ENCODE peak calls at places on chromosomes 11 and 22, in seven cellular contexts. R is astrocyte of the spinal cord; P is H54; U is brain microvascular endothelial cell; Z is stimulated activated CD4-positive, alpha-beta T cell treated with anti-CD3 and anti-CD28 coated beads, Interleukin-1b, Interleukin-23, amount 100 ng/mL, for 24 hours; K is fibroblast of the conjunctiva; D is tibial nerve. N is an unnamed sample.

GRCh38 chr22:28885939-28886338 is 2.6 kb downstream of the ZNRF3 start:
- DNase-seq in P (no peak), K (no peak), R (peak; percentile 26), D (no peak), U (no peak), Z (no peak), N (no peak)

GRCh38 chr11:117618273-117618672 is 178.7 kb downstream of the DSCAML1 start:
- DNase-seq in Z (no peak), K (no peak), P (no peak), R (no peak), U (no peak), D (no peak), N (no peak)

GRCh38 chr11:45102361-45102809 is 44.1 kb upstream of the PRDM11 start:
- DNase-seq in R (no peak), P (no peak), D (no peak), Z (no peak), U (no peak), K (no peak), N (no peak)

GRCh38 chr22:19810381-19811141 is 44.1 kb downstream of the GNB1L start:
- DNase-seq in K (peak; percentile 20), P (no peak), U (peak; percentile 32), Z (no peak), D (peak; percentile 6), R (peak; percentile 89), N (peak; percentile 51)

GRCh38 chr11:111548542-111548941 is 8.0 kb downstream of the LAYN start:
- DNase-seq in K (no peak), R (no peak), D (no peak), Z (no peak), U (no peak), P (no peak), N (no peak)

GRCh38 chr11:9574806-9575530 is 1.5 kb downstream of the WEE1 start:
- DNase-seq in P (peak; percentile 71), K (peak; percentile 82), D (peak; percentile 20), R (peak; percentile 89), U (peak; percentile 83), Z (no peak), N (peak; percentile 88)

GRCh38 chr11:68750197-68750987 is 928 bp downstream of the TESMIN start:
- DNase-seq in K (no peak), P (no peak), R (no peak), D (no peak), U (no peak), Z (no peak), N (no peak)

GRCh38 chr11:63614136-63614664 is at the start of gene PLAAT3:
- DNase-seq in D (peak; percentile 66), U (no peak), K (no peak), Z (no peak), R (peak; percentile 42), P (peak; percentile 67), N (peak; percentile 92)

GRCh38 chr22:37918149-37918548 is 12.1 kb downstream of the MICALL1 start:
- DNase-seq in Z (no peak), R (no peak), U (no peak), K (no peak), P (no peak), D (no peak), N (no peak)

GRCh38 chr11:74671520-74672196 is 59.6 kb downstream of the CHRDL2 start:
- DNase-seq in R (peak; percentile 45), K (no peak), Z (no peak), D (no peak), P (no peak), U (peak; percentile 48), N (no peak)

GRCh38 chr22:45644714-45645113 is 26.9 kb upstream of the ATXN10 start:
- DNase-seq in U (no peak), R (no peak), D (no peak), P (no peak), Z (no peak), K (no peak), N (no peak)

GRCh38 chr11:2929511-2929879 is 275 bp upstream of the PHLDA2 start:
- DNase-seq in U (peak; percentile 56), Z (no peak), P (peak; percentile 82), D (no peak), K (no peak), R (peak; percentile 83), N (no peak)

GRCh38 chr11:114892381-114893197 is 214.3 kb downstream of the NXPE2 start:
- DNase-seq in P (peak; percentile 6), D (no peak), Z (no peak), K (no peak), R (no peak), U (no peak), N (no peak)

GRCh38 chr11:61974766-61975631 is 7.6 kb upstream of the FTH1 start:
- DNase-seq in R (no peak), Z (no peak), P (no peak), D (no peak), U (no peak), K (no peak), N (peak; percentile 81)

GRCh38 chr11:112159098-112159761 is 4.7 kb downstream of the IL18 start:
- DNase-seq in D (no peak), Z (no peak), K (no peak), U (no peak), R (no peak), P (no peak), N (no peak)

GRCh38 chr22:40751250-40751649 is 67.9 kb downstream of the SLC25A17 start:
- DNase-seq in D (no peak), Z (no peak), K (no peak), P (no peak), R (no peak), U (no peak), N (no peak)

GRCh38 chr22:21760640-21761039 is 25.0 kb upstream of the YPEL1 start:
- DNase-seq in P (no peak), U (peak; percentile 76), R (peak; percentile 90), K (peak; percentile 29), D (no peak), Z (no peak), N (no peak)

GRCh38 chr11:91955206-91955605 is 269.4 kb upstream of the FAT3 start:
- DNase-seq in U (no peak), Z (no peak), K (no peak), R (no peak), P (no peak), D (no peak), N (no peak)

GRCh38 chr22:37623075-37624016 is 14.7 kb downstream of the GGA1 start:
- DNase-seq in R (peak; percentile 36), K (no peak), P (no peak), Z (no peak), U (no peak), D (no peak), N (peak; percentile 83)

GRCh38 chr22:46079861-46080821 is 70.2 kb upstream of the PPARA start:
- DNase-seq in K (no peak), Z (no peak), R (peak; percentile 86), U (no peak), P (no peak), D (peak; percentile 81), N (peak; percentile 96)

GRCh38 chr11:133659542-133660201 is 127.4 kb upstream of the OPCML start:
- DNase-seq in K (no peak), P (no peak), D (no peak), R (no peak), Z (no peak), U (no peak), N (no peak)

GRCh38 chr22:20920881-20921203 is 3.6 kb downstream of the CRKL start:
- DNase-seq in R (no peak), D (no peak), U (no peak), K (no peak), P (no peak), Z (no peak), N (no peak)

GRCh38 chr22:30386608-30386959 is 627 bp downstream of the RNF215 start:
- DNase-seq in R (no peak), U (no peak), K (no peak), D (no peak), Z (no peak), P (no peak), N (no peak)

GRCh38 chr11:130162733-130163132 is 3.2 kb downstream of the ST14 start:
- DNase-seq in R (no peak), U (no peak), D (no peak), K (no peak), P (no peak), Z (no peak), N (no peak)

GRCh38 chr11:76783901-76784813 is 1.0 kb downstream of the TSKU start:
- DNase-seq in Z (no peak), D (no peak), R (peak; percentile 85), K (peak; percentile 72), P (peak; percentile 79), U (peak; percentile 63), N (no peak)

GRCh38 chr11:87213444-87213843 is 175.7 kb downstream of the TMEM135 start:
- DNase-seq in P (no peak), D (no peak), K (no peak), R (no peak), Z (no peak), U (no peak), N (no peak)

GRCh38 chr22:48051796-48052620 is 1289.6 kb downstream of the TBC1D22A start:
- DNase-seq in U (no peak), K (no peak), D (no peak), P (no peak), Z (no peak), R (no peak), N (no peak)

GRCh38 chr11:102446606-102447005 is 6.0 kb downstream of the TMEM123 start:
- DNase-seq in D (no peak), K (no peak), P (peak; percentile 11), U (peak; percentile 62), Z (no peak), R (peak; percentile 62), N (no peak)

GRCh38 chr22:40487663-40488249 is 117.4 kb downstream of the SGSM3 start:
- DNase-seq in D (no peak), Z (no peak), R (peak; percentile 53), P (no peak), K (no peak), U (no peak), N (no peak)

GRCh38 chr11:66340596-66341501 is 4.1 kb downstream of the BRMS1 start:
- DNase-seq in K (no peak), R (no peak), Z (no peak), P (no peak), U (no peak), D (no peak), N (no peak)

GRCh38 chr11:61919841-61920631 is 2.7 kb upstream of the RAB3IL1 start:
- DNase-seq in Z (no peak), R (no peak), D (no peak), U (no peak), K (no peak), P (no peak), N (peak; percentile 61)

GRCh38 chr11:16406226-16406625 is 49.9 kb upstream of the SOX6 start:
- DNase-seq in P (no peak), Z (no peak), K (no peak), U (no peak), R (peak; percentile 30), D (no peak), N (no peak)

GRCh38 chr11:8021920-8022319 is 34.8 kb downstream of the EIF3F start:
- DNase-seq in K (no peak), D (no peak), U (no peak), Z (no peak), P (no peak), R (no peak), N (no peak)

GRCh38 chr11:126464796-126465195 is 109.3 kb downstream of the ST3GAL4 start:
- DNase-seq in P (no peak), U (no peak), R (no peak), Z (no peak), D (no peak), K (no peak), N (no peak)

GRCh38 chr11:46332568-46333128 is 14.6 kb upstream of the DGKZ start:
- DNase-seq in U (no peak), R (no peak), D (no peak), K (no peak), P (no peak), Z (no peak), N (no peak)

GRCh38 chr11:10295056-10295901 is 1.3 kb upstream of the SBF2 start:
- DNase-seq in U (no peak), D (no peak), R (no peak), K (no peak), Z (no peak), P (no peak), N (no peak)

GRCh38 chr11:57219021-57219627 is 17.9 kb downstream of the APLNR start:
- DNase-seq in U (no peak), D (no peak), R (no peak), P (no peak), Z (no peak), K (no peak), N (no peak)

GRCh38 chr22:43714104-43714503 is 98.0 kb downstream of the EFCAB6 start:
- DNase-seq in U (no peak), K (no peak), P (no peak), R (no peak), Z (no peak), D (no peak), N (no peak)